ENCODE peak calls at places on chromosomes 5 and 9, in seven cellular contexts. N is colonic mucosa; A is CD8-positive, alpha-beta T cell; L is heart right ventricle; O is fibroblast of mammary gland; D is mammary epithelial cell; F is GM23338. B is an unnamed sample.

GRCh38 chr5:148937830-148938534 is 111.6 kb downstream of the ADRB2 start:
- DNase-seq in N (no peak), A (no peak), L (no peak), O (no peak), D (no peak), F (no peak), B (no peak)

GRCh38 chr5:120545951-120546350 is 81.9 kb downstream of the PRR16 start:
- DNase-seq in N (no peak), A (no peak), L (no peak), O (peak; percentile 37), D (no peak), F (no peak), B (no peak)

GRCh38 chr9:105535920-105536668 is 21.8 kb upstream of the FKTN start:
- DNase-seq in N (no peak), A (no peak), L (no peak), O (no peak), D (no peak), F (no peak), B (no peak)

GRCh38 chr9:105259274-105259673 is 14.8 kb downstream of the SLC44A1 start:
- DNase-seq in N (no peak), A (no peak), L (no peak), O (no peak), D (no peak), F (no peak), B (peak; percentile 22)

GRCh38 chr9:119974026-119974425 is 604.8 kb upstream of the BRINP1 start:
- DNase-seq in N (no peak), A (no peak), L (no peak), O (no peak), D (no peak), F (no peak), B (peak; percentile 15)

GRCh38 chr9:123368023-123368422 is 12.0 kb downstream of the CRB2 start:
- DNase-seq in N (no peak), A (no peak), L (no peak), O (no peak), D (no peak), F (no peak), B (no peak)

GRCh38 chr9:98921740-98922139 is 22.0 kb upstream of the COL15A1 start:
- DNase-seq in N (no peak), A (no peak), L (no peak), O (no peak), D (no peak), F (no peak), B (no peak)

GRCh38 chr9:98374385-98375051 is 119.1 kb upstream of the TBC1D2 start:
- DNase-seq in N (peak; percentile 33), A (no peak), L (no peak), O (peak; percentile 96), D (peak; percentile 75), F (peak; percentile 13), B (peak; percentile 72)

GRCh38 chr5:83096660-83097334 is 19.4 kb downstream of the XRCC4 start:
- DNase-seq in N (no peak), A (no peak), L (no peak), O (peak; percentile 24), D (peak; percentile 34), F (no peak), B (peak; percentile 5)

GRCh38 chr9:123364241-123364824 is 8.3 kb downstream of the CRB2 start:
- DNase-seq in N (no peak), A (no peak), L (no peak), O (peak; percentile 48), D (no peak), F (no peak), B (peak; percentile 43)

GRCh38 chr5:75156585-75156984 is 80.1 kb downstream of the ANKRD31 start:
- DNase-seq in N (no peak), A (no peak), L (no peak), O (peak; percentile 16), D (peak; percentile 19), F (peak; percentile 62), B (no peak)

GRCh38 chr5:164553851-164554250 is 1048.4 kb downstream of the MAT2B start:
- DNase-seq in N (no peak), A (no peak), L (no peak), O (no peak), D (no peak), F (no peak), B (no peak)

GRCh38 chr9:134910146-134910545 is 7.6 kb downstream of the FCN1 start:
- DNase-seq in N (peak; percentile 6), A (no peak), L (no peak), O (no peak), D (no peak), F (no peak), B (no peak)

GRCh38 chr5:6758201-6758600 is 45.0 kb downstream of the TENT4A start:
- DNase-seq in N (no peak), A (no peak), L (no peak), O (no peak), D (no peak), F (no peak), B (no peak)

GRCh38 chr9:33287087-33287490 is 3.2 kb upstream of the NFX1 start:
- DNase-seq in N (peak; percentile 69), A (peak; percentile 63), L (no peak), O (peak; percentile 77), D (peak; percentile 51), F (peak; percentile 85), B (peak; percentile 74)

GRCh38 chr9:84694248-84694647 is 24.7 kb downstream of the NTRK2 start:
- DNase-seq in N (no peak), A (no peak), L (no peak), O (no peak), D (no peak), F (peak; percentile 23), B (no peak)

GRCh38 chr9:37963936-37964739 is 60.2 kb upstream of the SLC25A51 start:
- DNase-seq in N (peak; percentile 66), A (no peak), L (no peak), O (peak; percentile 99), D (peak; percentile 91), F (no peak), B (peak; percentile 99)

GRCh38 chr5:137502632-137503031 is 3.5 kb upstream of the SPOCK1 start:
- DNase-seq in N (no peak), A (no peak), L (no peak), O (no peak), D (no peak), F (no peak), B (no peak)

GRCh38 chr5:37133939-37134338 is 115.2 kb downstream of the CPLANE1 start:
- DNase-seq in N (no peak), A (no peak), L (no peak), O (peak; percentile 33), D (peak; percentile 49), F (no peak), B (peak; percentile 51)

GRCh38 chr5:140322751-140323731 is 20.1 kb upstream of the PFDN1 start:
- DNase-seq in N (no peak), A (no peak), L (peak; percentile 38), O (peak; percentile 94), D (peak; percentile 83), F (peak; percentile 9), B (peak; percentile 94)

DNA sequence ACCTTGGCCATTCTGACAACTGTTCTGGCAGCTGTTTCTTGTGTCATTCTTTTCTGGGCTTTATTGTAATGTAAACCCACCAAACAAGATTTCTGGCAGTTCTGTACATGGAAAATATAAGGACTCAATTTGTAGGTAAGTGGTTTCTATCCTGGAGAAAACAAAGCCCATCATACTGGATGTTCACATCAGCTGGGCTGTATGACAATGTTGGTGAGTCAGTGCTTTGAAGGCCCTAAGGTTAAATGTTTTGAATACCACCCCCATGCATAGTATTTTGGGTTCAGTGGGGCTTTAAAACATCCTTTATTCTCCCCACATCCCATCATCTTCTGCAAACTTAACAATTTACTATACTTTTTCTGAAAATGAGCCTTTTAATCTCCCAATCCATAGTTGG is 52.5 kb downstream of the SH3GL2 start:
- DNase-seq in N (no peak), A (no peak), L (no peak), O (no peak), D (no peak), F (no peak), B (peak; percentile 19)
- TF ChIP-seq CTCF in N (no peak), A (no peak), L (no peak), O (no peak), D (no peak), F (no peak), B (no peak)

DNA sequence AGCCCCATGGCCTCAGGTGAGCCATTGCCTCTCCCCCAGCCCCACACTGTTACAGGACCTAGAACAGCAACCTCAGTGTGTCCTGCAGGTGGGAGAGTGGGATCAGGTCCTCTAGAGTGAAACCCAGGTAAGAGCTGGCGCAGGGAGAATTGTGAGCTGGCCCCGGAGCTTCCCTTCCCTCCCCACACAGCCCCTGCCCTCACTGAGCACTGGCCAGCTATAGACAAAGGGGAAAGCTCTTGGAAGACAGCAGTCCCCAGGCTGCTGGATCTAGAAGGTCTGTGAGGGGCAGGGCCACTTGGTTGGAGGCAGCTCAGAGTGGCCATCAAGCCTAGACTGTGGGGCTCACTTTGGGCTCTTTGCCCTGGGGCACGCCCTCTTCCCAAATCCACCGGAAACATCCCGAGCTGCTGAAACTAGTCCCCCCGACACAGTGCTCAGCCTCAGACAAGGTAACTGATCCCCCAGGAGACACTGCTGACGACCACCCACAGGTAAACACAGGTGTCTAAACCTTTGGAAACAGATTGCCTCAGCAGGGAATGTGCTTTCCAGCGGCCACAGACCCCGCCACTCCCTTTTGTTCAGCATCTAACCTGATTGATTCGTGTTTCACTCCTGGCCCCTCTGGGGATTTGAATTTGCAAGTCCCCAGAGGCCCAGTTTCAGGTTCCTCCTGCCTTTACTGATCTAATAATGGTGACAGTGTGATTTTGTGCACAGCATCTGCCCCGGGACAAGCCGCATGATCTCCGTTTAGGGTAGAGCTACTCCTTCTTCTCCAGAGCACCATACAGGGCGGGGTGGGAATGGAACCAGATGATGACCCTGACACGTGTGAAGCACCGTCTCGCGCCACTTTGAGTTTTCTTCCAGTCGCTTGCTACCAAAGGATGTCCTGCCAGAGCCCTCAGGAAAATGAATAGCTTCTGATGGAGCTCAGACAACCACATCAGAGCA is 42.2 kb upstream of the ADAMTS2 start:
- DNase-seq in N (no peak), A (no peak), L (no peak), O (no peak), D (no peak), F (no peak), B (no peak)
- H3K4me3 ChIP-seq in N (no peak overlapping the region), A (no peak overlapping the region), L (no peak overlapping the region), O (no peak overlapping the region), D (no peak overlapping the region), F (no peak overlapping the region), B (no peak overlapping the region)

DNA sequence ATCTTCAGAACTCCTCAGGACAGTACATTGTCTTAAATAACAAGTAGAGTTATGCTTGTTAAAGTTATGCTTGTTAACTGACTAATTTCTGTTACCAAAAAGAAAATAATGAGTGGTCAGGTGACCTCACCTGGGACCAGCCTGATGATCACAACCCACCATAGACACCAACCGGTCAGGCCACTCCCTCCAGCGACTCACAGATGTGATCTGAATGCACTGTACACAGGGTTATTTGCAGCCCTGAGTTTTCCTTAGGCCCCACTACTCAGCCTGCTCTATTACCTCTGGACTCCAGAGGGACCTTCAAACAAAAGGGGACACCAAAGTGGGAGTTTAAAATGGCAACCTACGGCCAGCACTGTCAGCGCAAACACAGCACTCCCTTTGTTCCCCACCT is 55.3 kb downstream of the ARSB start:
- DNase-seq in N (no peak), A (no peak), L (no peak), O (no peak), D (peak; percentile 53), F (no peak), B (no peak)
- TF ChIP-seq CTCF in N (no peak), A (no peak), L (no peak), O (no peak), D (no peak), F (no peak), B (no peak)

DNA sequence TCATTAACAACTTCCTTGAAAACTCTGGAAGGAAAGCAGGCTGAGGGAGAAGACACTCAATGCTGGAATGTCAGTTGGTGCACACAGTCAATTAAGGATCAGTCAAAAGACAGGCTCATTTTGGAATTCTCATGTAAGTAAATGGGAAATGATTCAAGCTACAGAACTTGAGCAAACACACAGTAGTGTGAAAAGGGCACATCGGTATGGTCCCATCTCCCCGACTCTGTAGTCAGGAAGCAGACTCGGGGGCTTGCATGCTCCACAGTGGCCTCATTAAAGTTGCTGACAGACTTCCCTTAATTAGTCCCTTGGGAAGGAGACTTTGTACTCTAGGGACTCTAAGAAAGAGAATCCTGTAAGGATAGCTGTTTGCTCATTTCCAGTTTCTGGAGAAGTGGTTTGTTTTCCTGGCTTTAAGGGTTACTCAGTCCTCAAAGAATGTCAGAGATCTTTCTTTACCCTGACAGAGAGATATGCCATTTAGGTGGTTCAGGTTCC is 339.2 kb downstream of the ADAMTS6 start:
- DNase-seq in N (no peak), A (no peak), L (no peak), O (peak; percentile 84), D (no peak), F (peak; percentile 58), B (peak; percentile 70)
- H3K4me3 ChIP-seq in N (no peak overlapping the region), A (no peak overlapping the region), L (no peak overlapping the region), O (no peak overlapping the region), D (no peak overlapping the region), F (peak overlapping the region; percentile 32), B (no peak overlapping the region)

B was measured in astrocyte of the spinal cord.